ENCODE peak calls at places on chromosome 6, in six cellular contexts. E is breast epithelium, W is lower leg skin, T is uterus, Z is tibial nerve, F is HCT116. S is an unnamed sample.

GRCh38 chr6:52990342-52990741 is 4.7 kb downstream of the GSTA4 start:
- DNase-seq in W (no peak), Z (no peak), E (no peak), F (no peak), T (no peak), S (no peak)

GRCh38 chr6:90212274-90212673 is 84.4 kb downstream of the BACH2 start:
- DNase-seq in E (no peak), F (no peak), W (peak), T (no peak), Z (no peak), S (no peak)

GRCh38 chr6:127951172-127951995 is 50.5 kb upstream of the THEMIS start:
- DNase-seq in Z (no peak), T (no peak), F (no peak), W (no peak), E (no peak), S (no peak)

GRCh38 chr6:101392561-101393230 is 812 bp upstream of the GRIK2 start:
- DNase-seq in F (no peak), W (no peak), T (no peak), Z (no peak), E (no peak), S (no peak)

GRCh38 chr6:132084811-132085509 is 133.8 kb upstream of the CCN2 start:
- DNase-seq in W (no peak), E (no peak), T (no peak), F (no peak), Z (no peak), S (no peak)

GRCh38 chr6:148757944-148758343 is 11.1 kb downstream of the UST start:
- DNase-seq in W (no peak), Z (no peak), T (no peak), E (no peak), F (no peak), S (no peak)

GRCh38 chr6:35473075-35473848 is 5.1 kb downstream of the RPL10A start:
- DNase-seq in W (no peak), E (no peak), Z (no peak), T (no peak), F (no peak), S (no peak)

GRCh38 chr6:168773788-168774187 is 332.8 kb downstream of the SMOC2 start:
- DNase-seq in E (no peak), W (no peak), T (no peak), F (no peak), Z (no peak), S (no peak)

GRCh38 chr6:39983193-39983592 is 48.9 kb upstream of the MOCS1 start:
- DNase-seq in T (no peak), W (no peak), E (no peak), Z (no peak), F (no peak), S (no peak)

GRCh38 chr6:146913842-146914562 is 290.2 kb upstream of the STXBP5 start:
- DNase-seq in F (peak), T (peak), Z (peak), W (peak), E (peak), S (peak)

GRCh38 chr6:33144373-33144772 is 47.9 kb downstream of the COL11A2 start:
- DNase-seq in E (no peak), W (no peak), F (no peak), T (no peak), Z (no peak), S (no peak)

GRCh38 chr6:115613488-115613887 is 447.2 kb downstream of the FRK start:
- DNase-seq in Z (no peak), W (no peak), F (no peak), T (no peak), E (no peak), S (no peak)

GRCh38 chr6:3911130-3911529 is 62.0 kb downstream of the FAM50B start:
- DNase-seq in F (no peak), E (no peak), W (peak), T (peak), Z (no peak), S (no peak)

GRCh38 chr6:113361014-113361645 is 496.0 kb upstream of the MARCKS start:
- DNase-seq in T (no peak), E (no peak), Z (no peak), W (no peak), F (peak), S (no peak)

GRCh38 chr6:16804007-16804303 is 42.7 kb upstream of the ATXN1 start:
- DNase-seq in W (no peak), F (no peak), Z (no peak), E (no peak), T (no peak), S (no peak)

GRCh38 chr6:31736026-31736767 is at the start of gene CLIC1:
- DNase-seq in Z (peak), F (no peak), T (peak), E (peak), W (peak), S (peak)

GRCh38 chr6:100181309-100181708 is 187.3 kb upstream of the MCHR2 start:
- DNase-seq in T (no peak), Z (no peak), F (no peak), E (no peak), W (no peak), S (no peak)

GRCh38 chr6:88982720-88983119 is 19.3 kb upstream of the RNGTT start:
- DNase-seq in W (no peak), Z (no peak), T (peak), F (peak), E (peak), S (peak)

GRCh38 chr6:151441390-151442166 is 10.3 kb downstream of the RMND1 start:
- DNase-seq in Z (no peak), F (no peak), T (no peak), W (no peak), E (no peak), S (no peak)

GRCh38 chr6:159180001-159180400 is 10.8 kb downstream of the FNDC1 start:
- DNase-seq in F (no peak), T (no peak), Z (no peak), W (no peak), E (no peak), S (no peak)

GRCh38 chr6:159953091-159953581 is 15.7 kb upstream of the IGF2R start:
- DNase-seq in F (no peak), T (no peak), W (no peak), E (no peak), Z (no peak), S (no peak)

GRCh38 chr6:27023664-27024063 is 223.8 kb upstream of the PRSS16 start:
- DNase-seq in T (no peak), F (no peak), Z (no peak), E (no peak), W (no peak), S (no peak)

GRCh38 chr6:27016689-27017088 is 230.8 kb upstream of the PRSS16 start:
- DNase-seq in E (no peak), Z (no peak), F (no peak), T (no peak), W (no peak), S (no peak)

GRCh38 chr6:27025351-27025750 is 222.2 kb upstream of the PRSS16 start:
- DNase-seq in F (no peak), E (no peak), T (no peak), W (no peak), Z (no peak), S (no peak)

GRCh38 chr6:27020553-27020880 is 227.0 kb upstream of the PRSS16 start:
- DNase-seq in T (no peak), F (no peak), W (no peak), E (no peak), Z (no peak), S (no peak)

DNA sequence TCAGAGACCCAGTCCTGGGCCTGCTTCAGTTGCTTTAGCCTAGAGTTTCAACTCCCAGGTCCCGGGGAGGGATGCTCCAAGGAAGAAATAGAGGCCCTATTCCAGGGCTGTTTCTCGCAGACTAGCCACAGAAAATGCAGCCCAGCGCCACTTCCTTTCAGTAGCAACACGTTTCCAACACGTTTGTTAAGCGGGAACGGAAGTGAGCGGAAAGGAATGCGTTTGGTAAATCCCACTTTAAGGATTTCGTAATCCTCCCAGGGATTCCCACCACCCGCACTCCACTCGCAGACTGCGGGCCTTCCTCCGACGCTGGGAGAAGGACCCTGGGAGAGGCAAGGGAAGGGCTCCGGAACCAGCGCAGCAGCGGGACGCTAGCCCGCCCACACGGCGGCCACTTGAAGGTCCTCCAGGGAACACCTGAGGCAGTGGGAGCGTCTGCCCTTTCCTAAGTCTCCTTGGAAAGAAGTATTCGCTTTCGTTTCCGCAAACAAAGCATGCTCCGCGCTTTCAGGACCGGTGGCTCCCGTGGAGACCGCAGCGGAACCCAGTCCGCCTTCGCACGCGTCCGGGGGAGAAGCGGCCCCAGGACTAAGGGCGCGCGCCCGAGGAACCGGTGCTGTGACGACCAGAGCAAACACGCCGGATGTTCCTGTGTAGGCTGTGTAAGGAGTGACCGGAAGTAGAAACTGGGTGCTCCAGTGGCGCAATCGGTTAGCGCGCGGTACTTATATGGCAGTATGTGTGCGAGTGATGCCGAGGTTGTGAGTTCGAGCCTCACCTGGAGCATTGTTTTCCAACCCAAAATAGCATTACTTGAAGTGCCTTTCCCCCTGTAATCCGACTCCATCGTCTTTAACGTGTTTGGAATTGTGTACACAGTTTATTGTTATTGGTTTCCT is 227.6 kb upstream of the PRSS16 start:
- DNase-seq in F (peak), W (peak), T (peak), Z (peak), E (peak), S (peak)
- TF ChIP-seq POLR2A in F (peak), W (no peak), T (no peak), Z (no peak), E (peak), S (peak)

DNA sequence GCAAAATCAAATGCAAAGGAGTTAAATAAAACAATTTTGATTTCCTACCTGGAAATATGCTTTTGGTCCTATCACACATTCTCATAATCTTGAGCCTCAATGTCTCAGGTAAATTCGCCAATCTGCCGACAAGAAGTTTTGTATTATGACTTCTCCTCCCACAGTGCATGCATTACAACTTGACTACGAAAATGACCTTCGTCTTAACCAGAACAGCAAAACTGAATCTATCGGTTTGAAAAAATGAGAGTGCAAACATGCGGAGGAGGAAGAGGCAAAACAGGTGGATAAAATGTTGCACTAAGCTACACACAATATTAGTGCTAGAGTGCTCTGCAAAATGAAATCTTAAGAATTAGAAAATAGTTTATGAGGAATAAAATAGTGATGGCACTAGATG is 43.4 kb downstream of the HIVEP2 start:
- DNase-seq in E (no peak), F (no peak), Z (no peak), T (no peak), W (no peak), S (no peak)
- TF ChIP-seq POLR2A in E (no peak), F (no peak), Z (no peak), T (no peak), W (no peak), S (no peak)

DNA sequence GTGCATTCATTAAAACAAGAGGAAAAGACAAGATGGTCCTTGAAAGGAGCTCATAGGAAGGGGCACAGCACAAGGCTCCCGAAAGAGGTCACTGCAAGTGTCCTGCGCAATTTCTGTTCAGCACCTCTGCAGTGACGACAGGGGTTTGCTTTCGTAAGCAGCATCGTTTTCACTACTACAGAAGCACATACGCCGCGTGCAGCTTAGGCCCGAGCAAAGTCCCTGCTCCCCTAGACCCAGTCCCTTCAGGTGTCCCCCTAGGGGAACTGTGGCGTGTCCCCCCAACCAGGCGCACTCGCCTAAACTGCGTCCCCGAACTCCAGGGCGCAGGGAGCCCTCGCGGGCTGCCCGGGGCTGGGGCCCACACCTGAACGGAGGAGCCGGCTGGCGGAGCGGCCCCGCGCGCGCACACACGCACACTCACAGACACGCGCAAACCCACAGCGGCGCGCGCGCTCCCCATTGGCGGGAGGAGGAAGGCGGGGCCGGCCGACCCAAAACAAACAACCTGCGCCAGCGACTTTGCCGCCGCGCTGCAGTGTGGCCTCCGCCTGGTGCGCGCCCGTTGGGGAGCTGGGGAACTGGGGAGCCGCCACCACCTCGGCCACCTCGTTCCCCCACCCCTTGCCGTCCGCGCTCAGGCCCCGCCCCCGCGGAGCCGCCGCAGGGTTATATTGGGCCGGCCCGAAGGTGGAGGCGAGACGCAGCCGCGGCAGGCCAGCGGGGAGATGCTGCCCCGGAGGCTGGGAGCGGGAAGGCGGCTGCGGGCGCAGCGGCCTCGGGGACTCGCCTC is at the start of gene FOXQ1:
- DNase-seq in T (no peak), W (peak), F (peak), E (peak), Z (no peak), S (no peak)
- TF ChIP-seq POLR2A in T (no peak), W (no peak), F (no peak), E (peak), Z (no peak), S (no peak)

GRCh38 chr6:156686940-156687874 is 90.0 kb upstream of the ARID1B start:
- DNase-seq in W (peak), F (peak), Z (peak), E (peak), T (peak), S (peak)
- TF ChIP-seq POLR2A in W (no peak), F (peak), Z (peak), E (peak), T (peak), S (peak)

GRCh38 chr6:10847684-10848083 is 9.3 kb upstream of the MAK start:
- DNase-seq in E (no peak), F (no peak), Z (no peak), T (no peak), W (no peak), S (no peak)
- TF ChIP-seq POLR2A in E (no peak), F (no peak), Z (no peak), T (no peak), W (no peak), S (no peak)

S was measured in H54.